ENCODE peak calls at places on chromosomes 1 and 21, in nine cellular contexts. X, U, D, F, S, V, C, B and P are unnamed samples.

GRCh38 chr1:1211541-1212511 is 2.1 kb downstream of the TNFRSF4 start:
- DNase-seq in B (no peak), X (no peak), C (no peak), D (no peak), U (no peak), S (no peak), F (no peak), V (no peak), P (no peak)

GRCh38 chr1:115833806-115834205 is 7.1 kb downstream of the NHLH2 start:
- DNase-seq in B (no peak), C (no peak), U (no peak), V (no peak), X (no peak), D (no peak), S (no peak), F (no peak), P (no peak)

GRCh38 chr1:183577897-183578470 is 12.3 kb downstream of the NCF2 start:
- DNase-seq in V (no peak), S (no peak), U (no peak), D (no peak), F (no peak), B (no peak), C (no peak), X (no peak), P (no peak)

GRCh38 chr21:46022551-46023107 is 41.1 kb downstream of the COL6A1 start:
- DNase-seq in U (no peak), X (no peak), D (no peak), S (no peak), B (no peak), C (no peak), F (no peak), V (no peak), P (no peak)

GRCh38 chr1:11324562-11324961 is 51.6 kb downstream of the UBIAD1 start:
- DNase-seq in B (no peak), F (no peak), V (no peak), D (no peak), U (no peak), C (no peak), X (no peak), S (no peak), P (no peak)

GRCh38 chr1:229596961-229597699 is 28.8 kb downstream of the TAF5L start:
- DNase-seq in D (no peak), B (peak; percentile 75), S (peak; percentile 64), F (peak; percentile 77), C (no peak), X (peak; percentile 59), U (no peak), V (no peak), P (peak; percentile 34)

GRCh38 chr1:223714849-223715709 is 2.7 kb downstream of the CAPN2 start:
- DNase-seq in U (no peak), C (no peak), S (peak; percentile 89), B (peak; percentile 83), V (no peak), F (peak; percentile 94), X (peak; percentile 73), D (no peak), P (peak; percentile 75)

GRCh38 chr1:223531742-223532341 is 133.7 kb downstream of the CAPN8 start:
- DNase-seq in S (peak; percentile 52), X (peak; percentile 10), F (peak; percentile 10), B (peak; percentile 20), U (peak; percentile 70), V (peak; percentile 54), C (peak; percentile 77), D (peak; percentile 40), P (no peak)

GRCh38 chr1:184621262-184621661 is 133.4 kb downstream of the EDEM3 start:
- DNase-seq in S (no peak), B (peak; percentile 22), U (no peak), C (no peak), D (no peak), X (peak; percentile 70), F (peak; percentile 20), V (no peak), P (no peak)

GRCh38 chr21:41894922-41895557 is 15.9 kb upstream of the PRDM15 start:
- DNase-seq in B (peak; percentile 80), V (no peak), U (no peak), S (peak; percentile 93), D (no peak), C (no peak), X (peak; percentile 43), F (peak; percentile 96), P (no peak)

GRCh38 chr1:24890861-24891260 is 39.2 kb downstream of the RUNX3 start:
- DNase-seq in B (no peak), C (no peak), V (no peak), U (peak; percentile 34), D (no peak), F (no peak), X (no peak), S (no peak), P (no peak)

GRCh38 chr1:162681127-162681435 is 48.8 kb downstream of the DDR2 start:
- DNase-seq in B (no peak), D (no peak), U (no peak), C (no peak), F (no peak), S (no peak), V (no peak), X (no peak), P (no peak)

GRCh38 chr1:22275626-22276395 is 132.9 kb upstream of the WNT4 start:
- DNase-seq in U (peak; percentile 79), D (peak; percentile 25), B (peak; percentile 45), F (peak; percentile 6), S (peak; percentile 60), X (peak; percentile 9), V (no peak), C (peak; percentile 64), P (no peak)